ENCODE peak calls at places on chromosomes 1 and 21, in ten cellular contexts. One of them, this sample, is unnamed.

GRCh38 chr21:37631319-37632117 is 264.9 kb downstream of the DYRK1A start:
- DNase-seq in pancreas: peak
- DNase-seq in natural killer cell: no peak
- DNase-seq in GM06990: peak
- DNase-seq in WTC11: peak
- DNase-seq in AG09309: no peak
- DNase-seq in transverse colon: no peak
- DNase-seq in cardiac fibroblast: no peak
- DNase-seq in endodermal cell: peak
- DNase-seq in GM23338: peak
- DNase-seq in this sample: no peak

GRCh38 chr1:145845144-145845513 is 301 bp upstream of the NUDT17 start:
- DNase-seq in GM23338: no peak
- DNase-seq in AG09309: no peak
- DNase-seq in natural killer cell: no peak
- DNase-seq in WTC11: no peak
- DNase-seq in transverse colon: no peak
- DNase-seq in cardiac fibroblast: no peak
- DNase-seq in pancreas: no peak
- DNase-seq in endodermal cell: no peak
- DNase-seq in GM06990: no peak
- DNase-seq in this sample: no peak

GRCh38 chr1:17340358-17340757 is 31.6 kb upstream of the PADI6 start:
- DNase-seq in endodermal cell: peak
- DNase-seq in cardiac fibroblast: no peak
- DNase-seq in GM06990: no peak
- DNase-seq in transverse colon: no peak
- DNase-seq in AG09309: no peak
- DNase-seq in natural killer cell: no peak
- DNase-seq in WTC11: no peak
- DNase-seq in pancreas: no peak
- DNase-seq in GM23338: no peak
- DNase-seq in this sample: no peak

GRCh38 chr1:246875041-246876026 is 56.4 kb downstream of the AHCTF1 start:
- DNase-seq in cardiac fibroblast: peak
- DNase-seq in WTC11: no peak
- DNase-seq in pancreas: no peak
- DNase-seq in GM06990: peak
- DNase-seq in AG09309: peak
- DNase-seq in natural killer cell: no peak
- DNase-seq in transverse colon: peak
- DNase-seq in endodermal cell: no peak
- DNase-seq in GM23338: no peak
- DNase-seq in this sample: no peak

GRCh38 chr1:104468282-104468681 is 718.6 kb downstream of the AMY1C start:
- DNase-seq in pancreas: no peak
- DNase-seq in GM23338: no peak
- DNase-seq in endodermal cell: no peak
- DNase-seq in GM06990: no peak
- DNase-seq in transverse colon: no peak
- DNase-seq in AG09309: no peak
- DNase-seq in WTC11: no peak
- DNase-seq in cardiac fibroblast: no peak
- DNase-seq in natural killer cell: no peak
- DNase-seq in this sample: no peak

GRCh38 chr21:44712203-44713028 is 1.0 kb upstream of the TSPEAR start:
- DNase-seq in WTC11: no peak
- DNase-seq in pancreas: no peak
- DNase-seq in GM23338: peak
- DNase-seq in endodermal cell: peak
- DNase-seq in natural killer cell: no peak
- DNase-seq in cardiac fibroblast: no peak
- DNase-seq in transverse colon: no peak
- DNase-seq in AG09309: no peak
- DNase-seq in GM06990: no peak
- DNase-seq in this sample: peak

GRCh38 chr21:46509760-46510159 is 51.1 kb downstream of the DIP2A start:
- DNase-seq in transverse colon: peak
- DNase-seq in AG09309: no peak
- DNase-seq in natural killer cell: no peak
- DNase-seq in pancreas: peak
- DNase-seq in endodermal cell: no peak
- DNase-seq in cardiac fibroblast: no peak
- DNase-seq in WTC11: no peak
- DNase-seq in GM06990: no peak
- DNase-seq in GM23338: no peak
- DNase-seq in this sample: no peak

GRCh38 chr1:75720325-75720724 is 4.2 kb upstream of the ACADM start:
- DNase-seq in pancreas: no peak
- DNase-seq in transverse colon: no peak
- DNase-seq in GM06990: no peak
- DNase-seq in cardiac fibroblast: no peak
- DNase-seq in GM23338: no peak
- DNase-seq in WTC11: no peak
- DNase-seq in natural killer cell: no peak
- DNase-seq in endodermal cell: no peak
- DNase-seq in AG09309: no peak
- DNase-seq in this sample: no peak

GRCh38 chr1:29504266-29504665 is 267.9 kb downstream of the PTPRU start:
- DNase-seq in transverse colon: no peak
- DNase-seq in cardiac fibroblast: peak
- DNase-seq in pancreas: no peak
- DNase-seq in AG09309: no peak
- DNase-seq in natural killer cell: no peak
- DNase-seq in GM06990: no peak
- DNase-seq in GM23338: no peak
- DNase-seq in WTC11: no peak
- DNase-seq in endodermal cell: peak
- DNase-seq in this sample: no peak

GRCh38 chr1:65965597-65965996 is 172.9 kb downstream of the PDE4B start:
- DNase-seq in cardiac fibroblast: no peak
- DNase-seq in natural killer cell: no peak
- DNase-seq in pancreas: no peak
- DNase-seq in WTC11: no peak
- DNase-seq in transverse colon: no peak
- DNase-seq in GM23338: no peak
- DNase-seq in endodermal cell: no peak
- DNase-seq in GM06990: no peak
- DNase-seq in AG09309: no peak
- DNase-seq in this sample: no peak

GRCh38 chr1:113074237-113074636 is 1.2 kb downstream of the LRIG2 start:
- DNase-seq in endodermal cell: no peak
- DNase-seq in transverse colon: no peak
- DNase-seq in AG09309: no peak
- DNase-seq in pancreas: no peak
- DNase-seq in GM23338: peak
- DNase-seq in cardiac fibroblast: no peak
- DNase-seq in natural killer cell: no peak
- DNase-seq in GM06990: peak
- DNase-seq in WTC11: no peak
- DNase-seq in this sample: no peak

GRCh38 chr1:82565146-82565545 is 764.4 kb downstream of the ADGRL2 start:
- DNase-seq in WTC11: no peak
- DNase-seq in GM23338: peak
- DNase-seq in transverse colon: no peak
- DNase-seq in AG09309: peak
- DNase-seq in GM06990: no peak
- DNase-seq in endodermal cell: peak
- DNase-seq in cardiac fibroblast: peak
- DNase-seq in natural killer cell: no peak
- DNase-seq in pancreas: no peak
- DNase-seq in this sample: no peak

GRCh38 chr21:24217141-24217540 is 1390.1 kb downstream of the MRPL39 start:
- DNase-seq in GM06990: no peak
- DNase-seq in WTC11: no peak
- DNase-seq in endodermal cell: no peak
- DNase-seq in transverse colon: no peak
- DNase-seq in AG09309: no peak
- DNase-seq in GM23338: no peak
- DNase-seq in pancreas: no peak
- DNase-seq in natural killer cell: no peak
- DNase-seq in cardiac fibroblast: no peak
- DNase-seq in this sample: no peak

GRCh38 chr1:28313710-28314510 is 14.9 kb upstream of the MED18 start:
- DNase-seq in AG09309: no peak
- DNase-seq in cardiac fibroblast: peak
- DNase-seq in GM06990: no peak
- DNase-seq in GM23338: no peak
- DNase-seq in natural killer cell: no peak
- DNase-seq in pancreas: peak
- DNase-seq in WTC11: no peak
- DNase-seq in endodermal cell: peak
- DNase-seq in transverse colon: peak
- DNase-seq in this sample: no peak
- TF ChIP-seq CTCF in AG09309: no peak
- TF ChIP-seq CTCF in cardiac fibroblast: no peak
- TF ChIP-seq CTCF in GM06990: no peak
- TF ChIP-seq CTCF in GM23338: no peak
- TF ChIP-seq CTCF in natural killer cell: no peak
- TF ChIP-seq CTCF in pancreas: no peak
- TF ChIP-seq CTCF in WTC11: no peak
- TF ChIP-seq CTCF in endodermal cell: no peak
- TF ChIP-seq CTCF in transverse colon: no peak
- TF ChIP-seq CTCF in this sample: no peak

GRCh38 chr1:234154320-234155251 is 218.7 kb upstream of the COA6 start:
- DNase-seq in GM06990: no peak
- DNase-seq in cardiac fibroblast: peak
- DNase-seq in GM23338: peak
- DNase-seq in transverse colon: no peak
- DNase-seq in natural killer cell: no peak
- DNase-seq in pancreas: peak
- DNase-seq in AG09309: peak
- DNase-seq in endodermal cell: peak
- DNase-seq in WTC11: peak
- DNase-seq in this sample: no peak
- TF ChIP-seq CTCF in GM06990: peak
- TF ChIP-seq CTCF in cardiac fibroblast: peak
- TF ChIP-seq CTCF in GM23338: peak
- TF ChIP-seq CTCF in transverse colon: peak
- TF ChIP-seq CTCF in natural killer cell: peak
- TF ChIP-seq CTCF in pancreas: peak
- TF ChIP-seq CTCF in AG09309: peak
- TF ChIP-seq CTCF in endodermal cell: peak
- TF ChIP-seq CTCF in WTC11: peak
- TF ChIP-seq CTCF in this sample: peak

DNA sequence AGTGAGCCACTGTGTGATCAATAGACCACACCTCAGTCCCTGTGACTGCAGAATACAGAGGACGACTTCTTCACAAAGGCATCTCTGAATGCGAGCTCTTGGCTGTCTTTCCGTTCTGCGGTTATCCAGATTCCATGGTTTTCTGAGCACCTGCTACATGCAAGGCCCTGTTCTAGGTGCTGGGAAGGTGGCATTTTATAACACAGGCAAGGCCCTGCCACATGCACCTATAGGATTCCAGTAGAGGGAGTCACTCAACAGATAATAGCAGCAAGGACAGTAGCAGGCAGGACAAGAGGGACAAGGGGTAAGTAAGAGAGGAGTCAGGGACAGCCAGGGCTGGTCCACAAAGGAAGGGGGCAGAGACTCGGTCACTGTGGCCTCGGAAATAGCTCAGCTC is 9.0 kb downstream of the URB1 start:
- DNase-seq in GM06990: no peak
- DNase-seq in pancreas: no peak
- DNase-seq in transverse colon: no peak
- DNase-seq in AG09309: no peak
- DNase-seq in natural killer cell: no peak
- DNase-seq in GM23338: no peak
- DNase-seq in WTC11: no peak
- DNase-seq in cardiac fibroblast: no peak
- DNase-seq in endodermal cell: no peak
- DNase-seq in this sample: no peak
- TF ChIP-seq CTCF in GM06990: peak
- TF ChIP-seq CTCF in pancreas: no peak
- TF ChIP-seq CTCF in transverse colon: no peak
- TF ChIP-seq CTCF in AG09309: no peak
- TF ChIP-seq CTCF in natural killer cell: no peak
- TF ChIP-seq CTCF in GM23338: peak
- TF ChIP-seq CTCF in WTC11: no peak
- TF ChIP-seq CTCF in cardiac fibroblast: no peak
- TF ChIP-seq CTCF in endodermal cell: peak
- TF ChIP-seq CTCF in this sample: no peak

GRCh38 chr1:226342656-226343055 is 33.7 kb upstream of the LIN9 start:
- DNase-seq in endodermal cell: no peak
- DNase-seq in natural killer cell: no peak
- DNase-seq in WTC11: no peak
- DNase-seq in GM23338: no peak
- DNase-seq in transverse colon: no peak
- DNase-seq in pancreas: no peak
- DNase-seq in cardiac fibroblast: no peak
- DNase-seq in GM06990: no peak
- DNase-seq in AG09309: no peak
- DNase-seq in this sample: no peak
- TF ChIP-seq CTCF in endodermal cell: no peak
- TF ChIP-seq CTCF in natural killer cell: no peak
- TF ChIP-seq CTCF in WTC11: no peak
- TF ChIP-seq CTCF in GM23338: no peak
- TF ChIP-seq CTCF in transverse colon: no peak
- TF ChIP-seq CTCF in pancreas: no peak
- TF ChIP-seq CTCF in cardiac fibroblast: no peak
- TF ChIP-seq CTCF in GM06990: no peak
- TF ChIP-seq CTCF in AG09309: no peak
- TF ChIP-seq CTCF in this sample: no peak

GRCh38 chr1:36095760-36096405 is 7.2 kb downstream of the ADPRS start:
- DNase-seq in transverse colon: no peak
- DNase-seq in natural killer cell: no peak
- DNase-seq in pancreas: no peak
- DNase-seq in AG09309: no peak
- DNase-seq in GM06990: no peak
- DNase-seq in GM23338: no peak
- DNase-seq in WTC11: no peak
- DNase-seq in endodermal cell: no peak
- DNase-seq in cardiac fibroblast: peak
- DNase-seq in this sample: no peak

GRCh38 chr1:36097693-36098585 is 9.2 kb downstream of the ADPRS start:
- DNase-seq in GM23338: no peak
- DNase-seq in WTC11: no peak
- DNase-seq in endodermal cell: no peak
- DNase-seq in cardiac fibroblast: no peak
- DNase-seq in natural killer cell: no peak
- DNase-seq in GM06990: no peak
- DNase-seq in transverse colon: no peak
- DNase-seq in AG09309: no peak
- DNase-seq in pancreas: no peak
- DNase-seq in this sample: no peak

GRCh38 chr1:36094621-36095061 is 5.9 kb downstream of the ADPRS start:
- DNase-seq in GM06990: no peak
- DNase-seq in cardiac fibroblast: no peak
- DNase-seq in GM23338: no peak
- DNase-seq in endodermal cell: no peak
- DNase-seq in transverse colon: no peak
- DNase-seq in WTC11: no peak
- DNase-seq in natural killer cell: no peak
- DNase-seq in pancreas: no peak
- DNase-seq in AG09309: no peak
- DNase-seq in this sample: no peak

GRCh38 chr1:36098650-36099365 is 10.1 kb downstream of the ADPRS start:
- DNase-seq in pancreas: no peak
- DNase-seq in GM23338: no peak
- DNase-seq in endodermal cell: no peak
- DNase-seq in WTC11: no peak
- DNase-seq in AG09309: no peak
- DNase-seq in natural killer cell: no peak
- DNase-seq in GM06990: no peak
- DNase-seq in transverse colon: no peak
- DNase-seq in cardiac fibroblast: no peak
- DNase-seq in this sample: no peak

GRCh38 chr1:36096500-36097412 is 8.1 kb downstream of the ADPRS start:
- DNase-seq in GM23338: peak
- DNase-seq in natural killer cell: no peak
- DNase-seq in AG09309: no peak
- DNase-seq in cardiac fibroblast: no peak
- DNase-seq in WTC11: peak
- DNase-seq in pancreas: no peak
- DNase-seq in transverse colon: no peak
- DNase-seq in endodermal cell: peak
- DNase-seq in GM06990: no peak
- DNase-seq in this sample: no peak
- TF ChIP-seq CTCF in GM23338: peak
- TF ChIP-seq CTCF in natural killer cell: no peak
- TF ChIP-seq CTCF in AG09309: peak
- TF ChIP-seq CTCF in cardiac fibroblast: peak
- TF ChIP-seq CTCF in WTC11: no peak
- TF ChIP-seq CTCF in pancreas: no peak
- TF ChIP-seq CTCF in transverse colon: no peak
- TF ChIP-seq CTCF in endodermal cell: peak
- TF ChIP-seq CTCF in GM06990: peak
- TF ChIP-seq CTCF in this sample: peak

This sample was measured in type B pancreatic cell.